ENCODE peak calls at places on chromosomes 3 and 15, in nine cellular contexts. M, F, Q, B, T, A, E, P and R are unnamed samples.
A peak's percentile ranks its signal among the peaks of the same experiment; 100 is the strongest.

GRCh38 chr3:166844329-166844728 is 535.8 kb downstream of the ZBBX start:
- DNase-seq in M (no peak), F (no peak), Q (no peak), B (no peak), T (no peak), A (no peak), E (no peak), P (no peak), R (no peak)

GRCh38 chr15:73866481-73866880 is 6.9 kb upstream of the TBC1D21 start:
- DNase-seq in M (no peak), F (no peak), Q (no peak), B (no peak), T (no peak), A (no peak), E (no peak), P (no peak), R (no peak)

GRCh38 chr15:78037328-78037727 is 40.2 kb downstream of the TBC1D2B start:
- DNase-seq in M (no peak), F (no peak), Q (no peak), B (no peak), T (no peak), A (no peak), E (no peak), P (no peak), R (no peak)

GRCh38 chr3:47578119-47578630 is 490 bp downstream of the CSPG5 start:
- DNase-seq in M (peak; percentile 44), F (no peak), Q (peak; percentile 56), B (no peak), T (peak; percentile 53), A (no peak), E (peak; percentile 91), P (no peak), R (no peak)

GRCh38 chr3:32872487-32873382 is 54.9 kb downstream of the TRIM71 start:
- DNase-seq in M (peak; percentile 47), F (no peak), Q (no peak), B (peak; percentile 26), T (peak; percentile 31), A (no peak), E (no peak), P (peak; percentile 46), R (no peak)

GRCh38 chr3:38576131-38577088 is 73.1 kb downstream of the SCN5A start:
- DNase-seq in M (peak; percentile 2), F (no peak), Q (no peak), B (no peak), T (no peak), A (no peak), E (no peak), P (no peak), R (no peak)

GRCh38 chr15:50012790-50013189 is 106.2 kb downstream of the ATP8B4 start:
- DNase-seq in M (no peak), F (no peak), Q (no peak), B (no peak), T (no peak), A (no peak), E (no peak), P (no peak), R (no peak)

GRCh38 chr3:46851364-46852328 is 11.6 kb downstream of the MYL3 start:
- DNase-seq in M (no peak), F (no peak), Q (no peak), B (no peak), T (no peak), A (no peak), E (no peak), P (no peak), R (no peak)

GRCh38 chr15:61159901-61160300 is 69.2 kb downstream of the RORA start:
- DNase-seq in M (no peak), F (no peak), Q (no peak), B (no peak), T (no peak), A (no peak), E (no peak), P (no peak), R (no peak)

GRCh38 chr3:112856537-112856936 is 9.9 kb upstream of the CD200R1L start:
- DNase-seq in M (no peak), F (no peak), Q (no peak), B (no peak), T (no peak), A (no peak), E (no peak), P (peak; percentile 0), R (peak; percentile 22)

GRCh38 chr3:632571-633170 is 436.1 kb downstream of the CHL1 start:
- DNase-seq in M (peak; percentile 81), F (peak; percentile 26), Q (peak; percentile 70), B (peak; percentile 10), T (peak; percentile 22), A (peak; percentile 47), E (peak; percentile 18), P (peak; percentile 25), R (peak; percentile 53)

GRCh38 chr15:42939841-42940240 is 19.3 kb upstream of the TTBK2 start:
- DNase-seq in M (no peak), F (no peak), Q (no peak), B (no peak), T (no peak), A (no peak), E (no peak), P (no peak), R (no peak)

GRCh38 chr3:110343376-110343775 is 728.2 kb upstream of the NECTIN3 start:
- DNase-seq in M (peak; percentile 39), F (peak; percentile 71), Q (no peak), B (peak; percentile 47), T (peak; percentile 79), A (peak; percentile 32), E (no peak), P (peak; percentile 67), R (no peak)

GRCh38 chr15:76947454-76947853 is 15.9 kb downstream of the RCN2 start:
- DNase-seq in M (no peak), F (no peak), Q (no peak), B (no peak), T (no peak), A (no peak), E (no peak), P (no peak), R (no peak)

GRCh38 chr3:16600771-16601538 is 4.3 kb downstream of the DAZL start:
- DNase-seq in M (peak; percentile 91), F (peak; percentile 80), Q (peak; percentile 91), B (peak; percentile 50), T (peak; percentile 86), A (peak; percentile 37), E (peak; percentile 62), P (peak; percentile 70), R (peak; percentile 77)

GRCh38 chr3:197950661-197951029 is 655 bp downstream of the RPL35A start:
- DNase-seq in M (no peak), F (no peak), Q (no peak), B (no peak), T (no peak), A (no peak), E (no peak), P (no peak), R (no peak)

GRCh38 chr3:58824285-58824684 is 157.7 kb upstream of the FAM3D start:
- DNase-seq in M (peak; percentile 79), F (peak; percentile 78), Q (peak; percentile 85), B (peak; percentile 30), T (peak; percentile 80), A (peak; percentile 64), E (peak; percentile 37), P (peak; percentile 45), R (peak; percentile 7)

DNA sequence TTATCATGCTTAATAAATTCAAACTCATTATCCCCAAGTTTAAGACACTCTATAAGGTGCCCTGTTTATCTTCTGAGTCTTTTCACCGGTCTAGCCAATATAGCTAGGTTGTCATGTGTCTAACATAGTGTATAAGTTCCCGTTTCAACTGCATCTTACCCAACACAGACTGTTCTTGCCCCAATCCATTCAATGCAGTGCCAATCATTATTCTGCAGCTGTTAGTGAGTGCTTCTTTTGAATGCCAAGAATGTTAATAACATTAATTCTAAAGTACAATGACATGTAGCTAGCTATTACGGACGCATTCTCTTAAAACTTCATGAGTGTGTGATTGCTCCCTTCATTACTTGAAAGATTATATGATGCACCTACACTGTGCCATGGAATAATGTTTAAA is 646.4 kb upstream of the NR2F2 start:
- DNase-seq in M (no peak), F (peak; percentile 78), Q (no peak), B (no peak), T (no peak), A (no peak), E (no peak), P (no peak), R (no peak)
- TF ChIP-seq EZH2 in M (no peak), F (no peak), Q (no peak), B (no peak), T (no peak), A (no peak), E (no peak), P (no peak), R (no peak)

DNA sequence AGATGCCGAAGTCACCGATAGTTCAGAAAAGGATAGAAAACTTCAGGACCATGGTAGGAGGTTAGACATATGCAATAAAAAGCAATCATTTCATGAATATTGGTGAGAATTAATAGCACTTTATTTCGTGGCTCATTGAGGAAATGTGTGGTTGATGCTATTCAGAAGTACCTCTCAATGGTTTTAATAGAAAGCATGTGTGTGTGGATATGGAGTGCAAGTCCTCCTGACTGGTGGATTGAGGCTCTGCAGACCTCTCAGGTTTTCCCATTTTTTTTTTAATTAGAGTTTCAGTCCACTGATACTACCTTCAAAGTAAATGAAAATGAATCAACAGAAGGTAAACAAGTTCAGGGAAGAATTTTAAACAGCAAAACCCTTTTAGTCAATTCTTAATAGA is 384.3 kb upstream of the RARB start:
- DNase-seq in M (no peak), F (no peak), Q (no peak), B (no peak), T (no peak), A (no peak), E (no peak), P (no peak), R (no peak)
- H2AFZ ChIP-seq in M (no peak overlapping the region), F (no peak overlapping the region), Q (no peak overlapping the region), B (no peak overlapping the region), T (no peak overlapping the region), A (no peak overlapping the region), E (no peak overlapping the region), P (no peak overlapping the region), R (no peak overlapping the region)

DNA sequence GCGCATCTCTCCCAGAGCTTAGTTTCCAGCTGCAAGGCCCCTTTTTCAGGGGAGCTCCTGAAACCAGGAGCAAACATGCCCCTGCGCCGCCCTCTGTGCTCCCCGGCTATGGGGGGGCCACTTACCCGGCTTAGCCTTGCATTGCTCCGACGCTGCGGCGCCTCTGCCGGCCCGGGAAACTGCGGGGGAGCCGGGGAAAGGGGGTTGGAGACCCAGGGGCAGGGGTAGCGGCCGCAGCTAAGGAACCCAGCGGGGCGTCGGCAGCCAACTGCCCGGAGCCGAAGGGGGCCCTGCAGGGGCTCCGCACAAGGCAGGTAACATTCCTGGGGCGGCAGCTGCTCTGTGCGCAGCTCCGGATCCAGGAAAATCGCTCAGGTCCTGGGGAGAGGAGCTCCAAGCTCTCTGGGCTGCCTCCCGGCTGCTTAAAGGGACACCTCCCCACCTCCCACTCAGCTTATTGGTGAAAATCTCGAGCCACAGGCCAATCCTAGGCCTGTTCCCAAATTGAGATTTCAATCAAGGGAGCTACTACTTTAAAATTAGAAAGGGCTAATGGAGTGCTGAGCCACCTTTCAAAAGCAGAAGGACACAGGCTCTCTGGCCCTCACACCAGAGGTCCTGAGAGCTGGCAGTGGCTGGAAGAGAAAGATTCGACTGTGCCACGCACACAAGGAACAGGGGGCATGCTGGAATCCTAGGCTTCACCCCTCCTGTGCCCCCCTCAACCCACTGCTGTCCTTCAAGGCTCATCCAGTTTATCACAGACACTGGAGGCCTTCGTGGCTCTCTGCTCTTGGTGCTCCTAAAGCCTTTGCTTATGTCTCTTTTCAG is 42.7 kb upstream of the PRICKLE2 start:
- DNase-seq in M (peak; percentile 73), F (peak; percentile 11), Q (peak; percentile 88), B (peak; percentile 70), T (peak; percentile 88), A (peak; percentile 76), E (no peak), P (peak; percentile 80), R (no peak)
- H3K4me3 ChIP-seq in M (peak overlapping the region; percentile 38), F (peak overlapping the region; percentile 35), Q (peak overlapping the region; percentile 62), B (peak overlapping the region; percentile 79), T (peak overlapping the region; percentile 91), A (peak overlapping the region; percentile 89), E (no peak overlapping the region), P (peak overlapping the region; percentile 61), R (no peak overlapping the region)

GRCh38 chr3:14811733-14812132 is 7.0 kb upstream of the FGD5 start:
- DNase-seq in M (no peak), F (peak; percentile 75), Q (peak; percentile 42), B (no peak), T (no peak), A (no peak), E (no peak), P (no peak), R (no peak)
- TF ChIP-seq EZH2 in M (no peak), F (no peak), Q (no peak), B (no peak), T (no peak), A (no peak), E (no peak), P (no peak), R (no peak)